ENCODE peak calls at places on chromosomes 2 and 18, in six cellular contexts. V, I, Y, M, X and L are unnamed samples.

GRCh38 chr2:86011449-86011941 is 94.2 kb downstream of the POLR1A start:
- DNase-seq in I (no peak), M (no peak), V (no peak), X (no peak), Y (no peak), L (no peak)

GRCh38 chr2:128754246-128754724 is 435.6 kb upstream of the HS6ST1 start:
- DNase-seq in Y (no peak), X (peak; percentile 42), M (no peak), V (peak; percentile 22), I (no peak), L (no peak)

GRCh38 chr2:219695145-219695544 is 67.7 kb downstream of the SLC4A3 start:
- DNase-seq in X (no peak), Y (no peak), M (no peak), V (no peak), I (no peak), L (no peak)

GRCh38 chr2:23600336-23600735 is 215.4 kb downstream of the KLHL29 start:
- DNase-seq in M (no peak), V (peak; percentile 27), I (no peak), X (no peak), Y (no peak), L (no peak)

GRCh38 chr2:45855374-45855773 is 203.9 kb downstream of the PRKCE start:
- DNase-seq in M (no peak), Y (no peak), X (no peak), V (no peak), I (no peak), L (no peak)

GRCh38 chr2:128626758-128627515 is 308.3 kb upstream of the HS6ST1 start:
- DNase-seq in I (no peak), X (no peak), Y (no peak), V (peak; percentile 24), M (no peak), L (no peak)

GRCh38 chr18:78620326-78620725 is 359.3 kb upstream of the SALL3 start:
- DNase-seq in Y (no peak), V (no peak), X (peak; percentile 25), M (no peak), I (no peak), L (no peak)

GRCh38 chr2:26245810-26246209 is 1.1 kb downstream of the HADHB start:
- DNase-seq in I (no peak), X (no peak), Y (no peak), V (peak; percentile 24), M (no peak), L (no peak)

GRCh38 chr18:24259869-24260662 is 121.2 kb downstream of the CABYR start:
- DNase-seq in X (no peak), M (no peak), Y (no peak), I (no peak), V (peak; percentile 20), L (no peak)

GRCh38 chr18:12657048-12657848 is 659 bp downstream of the SPIRE1 start:
- DNase-seq in X (peak; percentile 66), M (peak; percentile 40), I (peak; percentile 33), V (peak; percentile 58), Y (peak; percentile 52), L (peak; percentile 1)

GRCh38 chr18:55844373-55844772 is 256.4 kb upstream of the TCF4 start:
- DNase-seq in I (no peak), V (peak; percentile 53), M (no peak), Y (no peak), X (no peak), L (no peak)

GRCh38 chr18:48565105-48565504 is 26.3 kb downstream of the CTIF start:
- DNase-seq in I (no peak), M (no peak), Y (no peak), X (no peak), V (no peak), L (no peak)

GRCh38 chr2:9392895-9393757 is 30.2 kb downstream of the ITGB1BP1 start:
- DNase-seq in V (no peak), I (peak; percentile 42), X (no peak), Y (peak; percentile 35), M (no peak), L (no peak)

GRCh38 chr2:42809876-42810125 is 17.4 kb upstream of the HAAO start:
- DNase-seq in M (peak; percentile 89), Y (peak; percentile 89), V (peak; percentile 79), X (peak; percentile 78), I (peak; percentile 77), L (peak; percentile 54)

GRCh38 chr2:189763908-189764661 is 1.5 kb upstream of the OSGEPL1 start:
- DNase-seq in M (no peak), X (no peak), Y (no peak), I (no peak), V (no peak), L (no peak)

GRCh38 chr2:54728669-54729120 is 5.2 kb downstream of the EML6 start:
- DNase-seq in V (peak; percentile 90), X (no peak), Y (no peak), M (no peak), I (no peak), L (no peak)

GRCh38 chr2:43178602-43179542 is 47.5 kb downstream of the ZFP36L2 start:
- DNase-seq in M (no peak), Y (peak; percentile 88), V (peak; percentile 78), X (peak; percentile 53), I (peak; percentile 54), L (no peak)

GRCh38 chr2:202034249-202035088 is 814 bp downstream of the FZD7 start:
- DNase-seq in V (peak; percentile 49), I (peak; percentile 42), Y (peak; percentile 41), M (peak; percentile 60), X (peak; percentile 64), L (peak; percentile 31)

GRCh38 chr2:170930132-170931109 is 1.4 kb downstream of the GORASP2 start:
- DNase-seq in Y (no peak), X (no peak), I (peak; percentile 57), V (peak; percentile 30), M (peak; percentile 22), L (peak; percentile 41)

GRCh38 chr2:6967301-6967700 is 50.1 kb downstream of the RNF144A start:
- DNase-seq in Y (no peak), I (no peak), M (no peak), X (no peak), V (no peak), L (no peak)

GRCh38 chr18:59737776-59738295 is 40.6 kb upstream of the CCBE1 start:
- DNase-seq in Y (no peak), X (no peak), I (no peak), V (no peak), M (no peak), L (no peak)

GRCh38 chr2:208320686-208321085 is 54.6 kb downstream of the PIKFYVE start:
- DNase-seq in X (no peak), Y (peak; percentile 32), V (peak; percentile 13), M (no peak), I (no peak), L (no peak)

GRCh38 chr2:127818794-127819425 is 7.9 kb upstream of the WDR33 start:
- DNase-seq in Y (no peak), I (no peak), M (no peak), V (no peak), X (no peak), L (no peak)

GRCh38 chr2:120594856-120595685 is 140.6 kb upstream of the GLI2 start:
- DNase-seq in Y (peak; percentile 7), M (no peak), I (no peak), V (no peak), X (no peak), L (no peak)

GRCh38 chr2:85593023-85593422 is 2.5 kb upstream of the RNF181 start:
- DNase-seq in Y (no peak), I (no peak), M (no peak), X (no peak), V (no peak), L (no peak)

GRCh38 chr2:171159326-171160118 is 1.2 kb downstream of the TLK1 start:
- DNase-seq in M (peak; percentile 68), X (peak; percentile 63), V (peak; percentile 71), Y (no peak), I (peak; percentile 37), L (peak; percentile 44)

GRCh38 chr18:4096501-4096900 is 358.6 kb downstream of the DLGAP1 start:
- DNase-seq in Y (no peak), M (no peak), I (no peak), V (peak; percentile 82), X (no peak), L (no peak)

GRCh38 chr2:26043862-26044736 is 10.2 kb downstream of the RAB10 start:
- DNase-seq in Y (peak; percentile 60), X (no peak), M (no peak), I (no peak), V (peak; percentile 35), L (no peak)